ENCODE peak calls at places on chromosomes 6 and 20, in ten cellular contexts. L is pons; N is breast epithelium; G is activated CD4-positive, alpha-beta T cell treated with anti-CD3 and anti-CD28 coated beads, Interleukin-2, amount 50 U/mL, for 1 hour; Z is iris pigment epithelial cell; H is Daoy; S is stromal cell of bone marrow; F is nucleus accumbens; M is ovary; A is anterior cingulate cortex. K is an unnamed sample.

GRCh38 chr6:140281236-140281635 is 906.8 kb upstream of the CITED2 start:
- DNase-seq in N (no peak), Z (peak; percentile 12), S (no peak), F (no peak), L (no peak), G (no peak), A (no peak), M (no peak), H (no peak), K (no peak)

GRCh38 chr6:167866642-167867041 is 39.9 kb downstream of the AFDN start:
- DNase-seq in L (no peak), A (no peak), G (no peak), N (peak; percentile 25), S (no peak), H (no peak), F (no peak), Z (no peak), M (no peak), K (no peak)

GRCh38 chr6:34970962-34971361 is 81.9 kb downstream of the ANKS1A start:
- DNase-seq in N (no peak), H (no peak), M (no peak), A (no peak), L (no peak), Z (peak; percentile 78), S (no peak), F (no peak), G (no peak), K (no peak)

GRCh38 chr6:164133095-164133494 is 718.6 kb downstream of the QKI start:
- DNase-seq in Z (peak; percentile 32), H (peak; percentile 32), G (no peak), A (no peak), S (no peak), F (no peak), L (no peak), M (no peak), N (no peak), K (peak; percentile 44)

GRCh38 chr6:154410215-154410614 is 53.6 kb upstream of the IPCEF1 start:
- DNase-seq in N (no peak), L (no peak), G (no peak), A (no peak), H (peak; percentile 32), S (no peak), F (no peak), Z (no peak), M (no peak), K (no peak)

GRCh38 chr6:16654703-16655102 is 106.6 kb downstream of the ATXN1 start:
- DNase-seq in F (no peak), A (no peak), N (no peak), H (no peak), L (no peak), Z (peak; percentile 54), G (no peak), S (no peak), M (no peak), K (no peak)

GRCh38 chr6:33815854-33816253 is 12.1 kb upstream of the MLN start:
- DNase-seq in N (no peak), S (no peak), L (no peak), F (peak; percentile 14), M (no peak), H (peak; percentile 60), A (no peak), Z (peak; percentile 43), G (no peak), K (peak; percentile 47)

GRCh38 chr6:38503032-38503784 is 136.5 kb downstream of the BTBD9 start:
- DNase-seq in H (no peak), F (no peak), N (no peak), S (no peak), L (no peak), G (no peak), A (no peak), M (no peak), Z (no peak), K (no peak)

GRCh38 chr6:52390361-52390727 is 28.4 kb downstream of the PAQR8 start:
- DNase-seq in L (no peak), H (peak; percentile 85), A (no peak), F (no peak), S (no peak), M (no peak), Z (peak; percentile 79), N (no peak), G (peak; percentile 47), K (peak; percentile 93)

GRCh38 chr20:61052195-61052594 is 199.9 kb upstream of the CDH4 start:
- DNase-seq in G (no peak), F (no peak), S (no peak), Z (no peak), N (no peak), H (no peak), L (no peak), M (no peak), A (no peak), K (no peak)

GRCh38 chr20:36399147-36399968 is 93.2 kb downstream of the DLGAP4 start:
- DNase-seq in Z (peak; percentile 47), H (peak; percentile 60), M (no peak), F (peak; percentile 39), L (peak; percentile 62), N (no peak), A (no peak), G (peak; percentile 23), S (no peak), K (peak; percentile 61)

GRCh38 chr6:108746411-108746810 is 101.8 kb upstream of the ARMC2 start:
- DNase-seq in G (no peak), N (no peak), A (no peak), M (no peak), L (no peak), Z (no peak), F (no peak), S (no peak), H (no peak), K (no peak)

GRCh38 chr6:90296346-90297123 is at the start of gene BACH2:
- DNase-seq in N (peak; percentile 89), A (peak; percentile 76), F (peak; percentile 91), S (peak; percentile 74), Z (peak; percentile 92), L (peak; percentile 89), G (peak; percentile 97), H (peak; percentile 90), M (peak; percentile 96), K (peak; percentile 73)

GRCh38 chr20:10708342-10709185 is 34.8 kb upstream of the JAG1 start:
- DNase-seq in M (no peak), L (no peak), F (no peak), N (no peak), A (no peak), G (no peak), S (peak; percentile 54), Z (peak; percentile 87), H (peak; percentile 38), K (peak; percentile 23)

GRCh38 chr6:149909701-149910470 is 12.0 kb upstream of the RAET1E start:
- DNase-seq in A (no peak), L (no peak), F (no peak), M (no peak), Z (no peak), G (no peak), H (no peak), S (no peak), N (no peak), K (no peak)

GRCh38 chr6:12967686-12968085 is 251.1 kb downstream of the PHACTR1 start:
- DNase-seq in H (no peak), L (no peak), F (no peak), S (no peak), G (no peak), Z (peak; percentile 14), N (no peak), A (no peak), M (no peak), K (no peak)

GRCh38 chr6:147201885-147202515 is 2.2 kb upstream of the STXBP5 start:
- DNase-seq in Z (peak; percentile 54), L (no peak), F (peak; percentile 56), A (no peak), H (peak; percentile 67), N (no peak), G (no peak), S (no peak), M (peak; percentile 24), K (peak; percentile 73)

GRCh38 chr6:110999634-111000270 is 17.9 kb downstream of the RPF2 start:
- DNase-seq in L (peak; percentile 66), S (peak; percentile 13), N (no peak), H (no peak), Z (peak; percentile 48), A (no peak), F (no peak), G (no peak), M (no peak), K (no peak)

GRCh38 chr20:61044499-61044898 is 207.6 kb upstream of the CDH4 start:
- DNase-seq in S (no peak), A (no peak), H (no peak), L (no peak), Z (no peak), F (no peak), M (no peak), N (no peak), G (no peak), K (peak; percentile 4)

GRCh38 chr20:57392512-57393271 is 1.5 kb downstream of the RBM38 start:
- DNase-seq in G (peak; percentile 81), F (no peak), S (no peak), M (peak; percentile 56), A (no peak), H (no peak), Z (no peak), N (peak; percentile 65), L (no peak), K (no peak)

GRCh38 chr6:35209081-35209480 is 4.7 kb upstream of the SCUBE3 start:
- DNase-seq in Z (no peak), F (no peak), S (no peak), G (no peak), A (no peak), H (no peak), M (no peak), L (no peak), N (no peak), K (no peak)

GRCh38 chr20:48404598-48404997 is 423.2 kb downstream of the PREX1 start:
- DNase-seq in Z (no peak), G (no peak), H (no peak), A (no peak), N (no peak), M (no peak), S (no peak), L (no peak), F (no peak), K (no peak)

GRCh38 chr6:44697333-44697732 is 309.8 kb downstream of the CDC5L start:
- DNase-seq in G (no peak), S (no peak), A (no peak), Z (no peak), M (no peak), L (no peak), F (no peak), N (no peak), H (no peak), K (no peak)

GRCh38 chr6:38836585-38836984 is 121.5 kb downstream of the DNAH8 start:
- DNase-seq in S (no peak), H (no peak), N (no peak), M (no peak), F (no peak), G (no peak), A (no peak), L (no peak), Z (no peak), K (no peak)

GRCh38 chr20:25090492-25091429 is 8.8 kb upstream of the VSX1 start:
- DNase-seq in Z (no peak), L (no peak), A (no peak), S (no peak), M (no peak), G (peak; percentile 50), N (no peak), F (no peak), H (no peak), K (peak; percentile 38)

GRCh38 chr6:158669145-158670035 is 19.5 kb downstream of the SYTL3 start:
- DNase-seq in A (no peak), F (no peak), S (no peak), Z (peak; percentile 59), H (no peak), M (no peak), L (no peak), N (no peak), G (no peak), K (peak; percentile 34)

GRCh38 chr6:80357674-80358073 is 251.2 kb downstream of the BCKDHB start:
- DNase-seq in N (peak; percentile 21), A (no peak), S (no peak), G (no peak), H (no peak), M (no peak), Z (no peak), F (no peak), L (no peak), K (no peak)

GRCh38 chr6:138099832-138100231 is 7.4 kb downstream of the PERP start:
- DNase-seq in M (no peak), H (no peak), F (no peak), S (peak; percentile 86), G (no peak), A (no peak), N (no peak), L (no peak), Z (peak; percentile 95), K (no peak)

K was measured in HT1080.